ENCODE peak calls at places on chromosome 1, in six cellular contexts. One of them, this sample, is unnamed.
A peak's percentile ranks its signal among the peaks of the same experiment; 100 is the strongest.

GRCh38 chr1:147579532-147580199 is 38.4 kb downstream of the BCL9 start:
- DNase-seq in H1: no peak
- DNase-seq in HepG2: peak; percentile 73
- DNase-seq in GM12878: no peak
- DNase-seq in GM12891: no peak
- DNase-seq in K562: no peak
- DNase-seq in this sample: no peak

GRCh38 chr1:93001893-93002292 is 40.6 kb upstream of the DIPK1A start:
- DNase-seq in K562: no peak
- DNase-seq in HepG2: no peak
- DNase-seq in H1: no peak
- DNase-seq in GM12878: no peak
- DNase-seq in GM12891: no peak
- DNase-seq in this sample: no peak

GRCh38 chr1:200359610-200360163 is 50.1 kb downstream of the ZNF281 start:
- DNase-seq in K562: no peak
- DNase-seq in GM12891: no peak
- DNase-seq in H1: no peak
- DNase-seq in GM12878: no peak
- DNase-seq in HepG2: no peak
- DNase-seq in this sample: no peak

GRCh38 chr1:156807627-156808026 is 9.0 kb downstream of the SH2D2A start:
- DNase-seq in GM12878: no peak
- DNase-seq in H1: no peak
- DNase-seq in GM12891: no peak
- DNase-seq in K562: no peak
- DNase-seq in HepG2: no peak
- DNase-seq in this sample: no peak

GRCh38 chr1:183956559-183957188 is 80.9 kb downstream of the COLGALT2 start:
- DNase-seq in K562: peak; percentile 69
- DNase-seq in GM12891: peak; percentile 31
- DNase-seq in HepG2: no peak
- DNase-seq in GM12878: peak; percentile 94
- DNase-seq in H1: no peak
- DNase-seq in this sample: peak; percentile 25

GRCh38 chr1:165134431-165134830 is 222.1 kb downstream of the LMX1A start:
- DNase-seq in GM12891: no peak
- DNase-seq in GM12878: no peak
- DNase-seq in K562: no peak
- DNase-seq in HepG2: no peak
- DNase-seq in H1: no peak
- DNase-seq in this sample: no peak

GRCh38 chr1:153866045-153866850 is 56.5 kb downstream of the GATAD2B start:
- DNase-seq in K562: no peak
- DNase-seq in GM12891: no peak
- DNase-seq in H1: no peak
- DNase-seq in HepG2: no peak
- DNase-seq in GM12878: no peak
- DNase-seq in this sample: no peak

GRCh38 chr1:180301135-180301737 is 71.2 kb downstream of the LHX4 start:
- DNase-seq in GM12878: no peak
- DNase-seq in HepG2: no peak
- DNase-seq in H1: no peak
- DNase-seq in K562: no peak
- DNase-seq in GM12891: no peak
- DNase-seq in this sample: no peak

GRCh38 chr1:52678961-52679897 is 18.9 kb downstream of the COA7 start:
- DNase-seq in H1: no peak
- DNase-seq in GM12891: no peak
- DNase-seq in HepG2: no peak
- DNase-seq in GM12878: no peak
- DNase-seq in K562: no peak
- DNase-seq in this sample: no peak

GRCh38 chr1:29238601-29238964 is 2.3 kb downstream of the PTPRU start:
- DNase-seq in H1: no peak
- DNase-seq in GM12891: no peak
- DNase-seq in HepG2: peak; percentile 25
- DNase-seq in K562: no peak
- DNase-seq in GM12878: no peak
- DNase-seq in this sample: no peak

GRCh38 chr1:3156936-3157335 is 87.9 kb downstream of the PRDM16 start:
- DNase-seq in K562: no peak
- DNase-seq in GM12891: no peak
- DNase-seq in H1: no peak
- DNase-seq in GM12878: no peak
- DNase-seq in HepG2: no peak
- DNase-seq in this sample: no peak

GRCh38 chr1:110336300-110337039 is 2.7 kb upstream of the RBM15 start:
- DNase-seq in GM12878: no peak
- DNase-seq in HepG2: no peak
- DNase-seq in H1: no peak
- DNase-seq in GM12891: no peak
- DNase-seq in K562: no peak
- DNase-seq in this sample: no peak

GRCh38 chr1:241641748-241642592 is 1.8 kb upstream of the CHML start:
- DNase-seq in K562: no peak
- DNase-seq in GM12891: no peak
- DNase-seq in H1: no peak
- DNase-seq in HepG2: peak; percentile 84
- DNase-seq in GM12878: no peak
- DNase-seq in this sample: no peak

GRCh38 chr1:74611887-74612286 is 61.7 kb downstream of the ERICH3 start:
- DNase-seq in HepG2: no peak
- DNase-seq in K562: no peak
- DNase-seq in H1: no peak
- DNase-seq in GM12878: no peak
- DNase-seq in GM12891: no peak
- DNase-seq in this sample: no peak
- TF ChIP-seq TAF1 in HepG2: no peak
- TF ChIP-seq TAF1 in K562: no peak
- TF ChIP-seq TAF1 in H1: no peak
- TF ChIP-seq TAF1 in GM12878: no peak
- TF ChIP-seq TAF1 in GM12891: no peak
- TF ChIP-seq TAF1 in this sample: no peak

DNA sequence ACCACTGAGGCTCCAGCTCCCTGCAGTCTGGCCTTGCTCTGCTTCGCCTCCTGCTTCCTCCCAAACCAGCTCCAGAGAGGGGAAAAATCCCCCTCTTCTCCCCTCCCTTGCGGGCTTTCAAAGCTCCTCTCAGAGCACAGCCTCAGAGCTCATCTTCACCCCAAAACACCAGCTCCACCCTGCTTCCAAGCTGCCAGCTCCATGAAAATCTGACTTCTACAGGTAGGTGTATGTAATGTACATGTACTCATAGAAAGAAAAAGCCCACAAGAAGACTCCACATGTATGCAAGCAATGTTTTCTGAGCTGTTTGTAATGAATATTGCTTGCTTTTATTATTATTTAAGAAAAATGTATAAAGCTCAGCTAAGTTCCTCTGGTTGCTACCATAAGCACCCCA is 8.4 kb downstream of the SLC41A1 start:
- DNase-seq in GM12891: no peak
- DNase-seq in GM12878: no peak
- DNase-seq in K562: no peak
- DNase-seq in HepG2: no peak
- DNase-seq in H1: no peak
- DNase-seq in this sample: no peak
- TF ChIP-seq POLR2A in GM12891: no peak
- TF ChIP-seq POLR2A in GM12878: no peak
- TF ChIP-seq POLR2A in K562: no peak
- TF ChIP-seq POLR2A in HepG2: no peak
- TF ChIP-seq POLR2A in H1: no peak
- TF ChIP-seq POLR2A in this sample: no peak

GRCh38 chr1:228405979-228406265 is 713 bp downstream of the TRIM11 start:
- DNase-seq in H1: no peak
- DNase-seq in GM12878: no peak
- DNase-seq in K562: peak; percentile 43
- DNase-seq in GM12891: no peak
- DNase-seq in HepG2: no peak
- DNase-seq in this sample: no peak

GRCh38 chr1:228410015-228410414 is 3.4 kb upstream of the TRIM11 start:
- DNase-seq in HepG2: peak; percentile 21
- DNase-seq in GM12891: no peak
- DNase-seq in GM12878: no peak
- DNase-seq in H1: no peak
- DNase-seq in K562: no peak
- DNase-seq in this sample: no peak

GRCh38 chr1:228407118-228408040 is 744 bp upstream of the TRIM11 start:
- DNase-seq in GM12891: no peak
- DNase-seq in H1: no peak
- DNase-seq in K562: no peak
- DNase-seq in HepG2: no peak
- DNase-seq in GM12878: no peak
- DNase-seq in this sample: no peak

GRCh38 chr1:228408869-228409805 is 2.5 kb upstream of the TRIM11 start:
- DNase-seq in H1: no peak
- DNase-seq in GM12891: no peak
- DNase-seq in GM12878: no peak
- DNase-seq in K562: no peak
- DNase-seq in HepG2: no peak
- DNase-seq in this sample: no peak

DNA sequence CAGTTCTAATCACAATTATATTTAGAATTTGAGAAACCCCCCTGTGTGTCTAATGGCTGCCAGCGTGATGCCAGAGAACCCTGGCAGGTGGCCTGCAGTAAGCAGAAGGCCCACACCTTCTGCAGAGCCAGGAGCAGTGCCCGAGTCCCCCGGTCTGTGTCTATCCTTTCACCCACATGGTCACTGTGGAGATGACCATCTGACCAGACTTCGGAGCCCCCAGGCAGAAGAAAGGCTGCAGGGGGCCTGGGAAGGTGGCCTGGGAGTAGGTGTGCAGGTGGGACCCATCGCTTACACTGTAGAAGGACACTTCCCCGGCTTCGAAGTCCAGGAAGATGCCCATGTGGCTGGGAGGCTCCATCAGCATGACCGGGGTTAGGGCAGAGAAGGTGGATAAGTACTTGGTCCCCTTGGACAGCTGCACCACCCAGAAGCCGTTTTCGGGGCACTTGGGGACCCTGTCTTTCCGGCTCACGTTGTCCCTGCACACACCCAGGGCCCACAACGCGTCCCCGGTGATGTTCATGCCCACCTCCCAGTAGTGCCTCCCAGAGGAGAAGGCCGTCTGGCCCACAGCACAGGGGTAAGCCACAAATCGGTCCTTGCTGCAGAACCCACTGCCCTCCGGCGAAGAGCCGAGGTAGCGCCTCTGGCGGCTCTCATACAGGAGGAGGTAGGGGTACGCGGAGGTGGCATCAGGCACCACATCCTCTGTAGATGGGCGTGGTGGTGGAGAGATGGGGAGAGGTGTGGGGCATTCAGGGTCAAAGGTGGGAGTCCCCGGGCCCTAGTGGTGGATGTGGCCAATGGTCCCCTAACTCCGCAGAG is 1.6 kb upstream of the TRIM11 start:
- DNase-seq in H1: no peak
- DNase-seq in K562: no peak
- DNase-seq in HepG2: no peak
- DNase-seq in GM12891: no peak
- DNase-seq in GM12878: no peak
- DNase-seq in this sample: no peak
- TF ChIP-seq TAF1 in H1: no peak
- TF ChIP-seq TAF1 in K562: no peak
- TF ChIP-seq TAF1 in HepG2: no peak
- TF ChIP-seq TAF1 in GM12891: no peak
- TF ChIP-seq TAF1 in GM12878: no peak
- TF ChIP-seq TAF1 in this sample: no peak

DNA sequence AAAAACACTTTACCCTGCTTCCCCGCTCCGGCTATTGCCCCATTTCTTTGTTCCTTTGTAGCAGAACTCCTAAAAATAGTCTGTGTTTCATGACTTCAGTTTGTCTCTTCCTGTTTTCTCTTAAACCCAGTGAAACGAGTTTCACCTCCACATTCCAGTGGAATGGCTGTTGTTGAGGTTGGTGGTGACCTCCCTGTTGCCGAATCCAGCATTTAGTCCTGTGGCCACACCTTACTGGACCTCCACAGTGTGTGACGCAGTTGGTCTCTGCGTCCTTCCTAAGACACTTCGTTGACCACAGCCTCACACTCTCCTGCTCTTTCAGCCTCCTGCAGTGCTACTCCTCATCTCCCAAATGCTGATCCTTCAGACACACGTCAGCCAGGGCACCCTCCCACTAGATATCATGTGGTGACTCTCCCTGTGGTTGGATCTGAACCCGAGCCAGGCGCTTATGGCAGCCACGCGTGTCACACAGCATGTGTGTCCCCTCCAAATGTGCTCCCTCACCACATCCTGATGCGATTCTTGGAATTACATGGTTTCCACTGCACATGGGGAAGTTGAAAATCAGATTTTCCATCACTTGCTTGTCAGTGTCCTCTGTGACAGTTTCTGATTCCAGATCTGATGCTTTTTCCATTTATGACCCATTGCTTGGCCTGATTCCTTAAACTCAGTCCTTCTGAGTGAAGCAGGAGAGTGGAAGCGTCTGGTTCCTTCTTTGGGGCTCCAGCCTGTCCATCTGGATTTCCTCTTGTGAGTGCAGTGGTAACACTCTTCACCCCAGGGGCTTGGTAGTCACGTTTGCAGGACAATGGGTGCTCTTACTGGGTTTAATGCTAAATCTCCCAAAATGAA is 99.1 kb upstream of the ARTN start:
- DNase-seq in GM12891: no peak
- DNase-seq in HepG2: no peak
- DNase-seq in GM12878: no peak
- DNase-seq in K562: peak; percentile 32
- DNase-seq in H1: no peak
- DNase-seq in this sample: no peak
- TF ChIP-seq POLR2A in GM12891: no peak
- TF ChIP-seq POLR2A in HepG2: no peak
- TF ChIP-seq POLR2A in GM12878: no peak
- TF ChIP-seq POLR2A in K562: no peak
- TF ChIP-seq POLR2A in H1: no peak
- TF ChIP-seq POLR2A in this sample: no peak

DNA sequence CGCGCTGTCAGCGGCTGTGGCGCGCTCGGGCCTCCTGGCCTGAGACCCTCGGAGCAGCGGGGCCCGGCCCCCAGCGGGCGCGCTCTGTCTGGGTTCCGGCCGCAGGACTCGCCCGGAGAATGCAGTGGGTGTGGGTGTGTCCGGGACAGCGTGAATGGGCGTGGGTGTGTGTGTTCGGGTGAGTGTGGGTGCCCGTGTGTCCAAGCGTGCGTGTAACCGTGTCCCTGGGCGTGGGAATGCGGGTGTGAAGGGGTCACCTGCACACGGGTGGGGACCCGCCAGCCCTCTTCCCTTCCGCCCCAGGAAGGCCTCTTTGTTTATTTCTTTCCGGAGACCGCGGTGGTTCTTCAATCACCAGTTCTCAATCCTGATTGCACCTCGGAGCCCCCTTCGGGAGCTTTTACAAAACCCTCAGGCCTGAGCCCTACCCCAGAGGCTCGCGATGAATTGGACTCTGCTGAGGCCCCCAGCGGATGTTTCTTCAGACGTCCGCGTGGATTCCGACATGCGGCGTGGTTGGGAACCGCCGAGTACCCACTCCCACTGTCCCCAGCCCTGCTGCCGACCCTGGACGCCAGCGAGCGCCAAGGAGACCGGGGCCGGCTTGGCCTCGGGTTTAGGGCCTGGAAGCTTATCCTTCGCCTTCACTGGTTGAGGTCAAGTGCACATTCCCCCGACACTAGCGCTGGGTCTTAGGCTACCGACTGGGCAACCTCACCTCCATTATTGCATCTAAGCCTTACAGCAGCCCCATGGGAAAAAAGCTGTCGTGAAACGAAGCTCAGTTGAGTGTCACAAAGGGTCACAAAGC is 19.3 kb downstream of the SERTAD4 start:
- DNase-seq in H1: no peak
- DNase-seq in HepG2: no peak
- DNase-seq in GM12878: no peak
- DNase-seq in K562: no peak
- DNase-seq in GM12891: peak; percentile 18
- DNase-seq in this sample: no peak
- TF ChIP-seq TAF1 in H1: peak; percentile 18
- TF ChIP-seq TAF1 in HepG2: no peak
- TF ChIP-seq TAF1 in GM12878: no peak
- TF ChIP-seq TAF1 in K562: no peak
- TF ChIP-seq TAF1 in GM12891: no peak
- TF ChIP-seq TAF1 in this sample: no peak

This sample was measured in GM12892.